ENCODE peak calls at places on chromosomes 11 and 22, in four cellular contexts. W is A673, V is thoracic aorta, P is GM13977. G is an unnamed sample.

GRCh38 chr11:103539166-103539565 is 429.9 kb downstream of the DYNC2H1 start:
- DNase-seq in W (no peak), V (no peak), P (no peak), G (no peak)

GRCh38 chr11:6640985-6641701 is 14.5 kb downstream of the DCHS1 start:
- DNase-seq in W (no peak), V (no peak), P (no peak), G (no peak)

GRCh38 chr11:12543596-12544415 is 130.4 kb upstream of the TEAD1 start:
- DNase-seq in W (no peak), V (no peak), P (no peak), G (no peak)

GRCh38 chr22:49544286-49544685 is 283.4 kb downstream of the BRD1 start:
- DNase-seq in W (no peak), V (no peak), P (no peak), G (no peak)

GRCh38 chr11:126543691-126544090 is 188.2 kb downstream of the ST3GAL4 start:
- DNase-seq in W (no peak), V (no peak), P (no peak), G (no peak)

GRCh38 chr11:15349413-15349812 is 234.7 kb downstream of the INSC start:
- DNase-seq in W (no peak), V (no peak), P (no peak), G (no peak)

GRCh38 chr11:78961186-78961782 is 386.6 kb upstream of the NARS2 start:
- DNase-seq in W (peak), V (no peak), P (peak), G (no peak)

GRCh38 chr11:15720460-15720859 is 605.7 kb downstream of the INSC start:
- DNase-seq in W (peak), V (no peak), P (no peak), G (no peak)

GRCh38 chr22:48254311-48254873 is 1491.9 kb downstream of the TBC1D22A start:
- DNase-seq in W (no peak), V (no peak), P (no peak), G (no peak)

GRCh38 chr11:109343242-109343641 is 78.7 kb upstream of the C11orf87 start:
- DNase-seq in W (no peak), V (no peak), P (no peak), G (no peak)

GRCh38 chr11:64722141-64723050 is 601 bp downstream of the NRXN2 start:
- DNase-seq in W (no peak), V (no peak), P (no peak), G (no peak)

GRCh38 chr11:16703795-16704194 is 34.7 kb upstream of the C11orf58 start:
- DNase-seq in W (no peak), V (no peak), P (no peak), G (no peak)

GRCh38 chr22:21447694-21448402 is 19.3 kb upstream of the TMEM191C start:
- DNase-seq in W (peak), V (no peak), P (no peak), G (no peak)

GRCh38 chr11:84580338-84580737 is 1046.8 kb downstream of the DLG2 start:
- DNase-seq in W (no peak), V (no peak), P (no peak), G (no peak)